ENCODE peak calls at places on chromosomes 16 and 17, in seven cellular contexts. G is ascending aorta; W is SK-N-SH; C is body of pancreas; Q is IMR-90; D is CD8-positive, alpha-beta T cell; R is endothelial cell of umbilical vein. A is an unnamed sample.

GRCh38 chr17:3575506-3575905 is 17.9 kb upstream of the TRPV3 start:
- DNase-seq in C (no peak), R (no peak), D (no peak), Q (peak), G (no peak), W (no peak), A (no peak)

GRCh38 chr17:62919388-62919787 is 46.6 kb upstream of the TANC2 start:
- DNase-seq in G (no peak), R (peak), W (no peak), C (no peak), Q (peak), D (no peak), A (no peak)

GRCh38 chr16:47523342-47524006 is 62.3 kb downstream of the PHKB start:
- DNase-seq in R (peak), G (no peak), D (no peak), W (no peak), Q (no peak), C (no peak), A (no peak)

GRCh38 chr17:81867123-81867951 is 3.8 kb downstream of the ARHGDIA start:
- DNase-seq in R (no peak), Q (peak), C (peak), D (peak), W (peak), G (no peak), A (no peak)

GRCh38 chr17:63688396-63689020 is 11.4 kb downstream of the LIMD2 start:
- DNase-seq in Q (no peak), R (no peak), C (no peak), G (no peak), D (no peak), W (no peak), A (no peak)

GRCh38 chr17:78176548-78177025 is 8.2 kb downstream of the SYNGR2 start:
- DNase-seq in W (peak), C (peak), R (peak), G (no peak), Q (peak), D (peak), A (no peak)

GRCh38 chr16:27330542-27330941 is 16.8 kb downstream of the IL4R start:
- DNase-seq in G (no peak), C (peak), R (peak), W (no peak), D (no peak), Q (peak), A (no peak)

GRCh38 chr17:64074704-64075484 is 54.5 kb upstream of the ICAM2 start:
- DNase-seq in C (peak), Q (peak), D (no peak), W (no peak), R (no peak), G (no peak), A (no peak)

GRCh38 chr17:32831627-32832243 is 45.2 kb downstream of the MYO1D start:
- DNase-seq in C (no peak), R (no peak), W (no peak), G (no peak), Q (no peak), D (no peak), A (no peak)

GRCh38 chr17:38739305-38739704 is 8.8 kb downstream of the PCGF2 start:
- DNase-seq in W (no peak), C (no peak), D (no peak), Q (no peak), R (no peak), G (no peak), A (no peak)

GRCh38 chr16:69019811-69020210 is 85.6 kb upstream of the HAS3 start:
- DNase-seq in Q (no peak), D (no peak), C (no peak), G (no peak), W (no peak), R (peak), A (no peak)

GRCh38 chr17:69597898-69598692 is 183.6 kb downstream of the MAP2K6 start:
- DNase-seq in D (no peak), W (no peak), G (no peak), C (no peak), R (peak), Q (peak), A (no peak)

GRCh38 chr16:68902376-68903345 is 59.3 kb downstream of the TANGO6 start:
- DNase-seq in G (no peak), C (peak), W (peak), R (peak), D (no peak), Q (peak), A (no peak)

GRCh38 chr17:19376799-19377198 is 1.5 kb upstream of the MAPK7 start:
- DNase-seq in R (no peak), G (no peak), Q (no peak), D (no peak), C (no peak), W (no peak), A (no peak)

GRCh38 chr16:3094289-3095027 is 4.6 kb downstream of the ZSCAN10 start:
- DNase-seq in D (no peak), C (peak), R (peak), Q (peak), G (no peak), W (peak), A (no peak)

GRCh38 chr17:42852351-42852750 is 1.4 kb downstream of the AOC3 start:
- DNase-seq in W (no peak), R (no peak), G (no peak), C (no peak), D (no peak), Q (no peak), A (no peak)

GRCh38 chr17:58534901-58535421 is 20.5 kb upstream of the MTMR4 start:
- DNase-seq in D (no peak), W (no peak), G (no peak), C (no peak), Q (peak), R (no peak), A (no peak)

GRCh38 chr16:19033761-19034160 is 33.7 kb upstream of the COQ7 start:
- DNase-seq in R (no peak), G (no peak), Q (no peak), C (no peak), W (no peak), D (no peak), A (no peak)

GRCh38 chr17:38873646-38874380 is 4.0 kb downstream of the LASP1 start:
- DNase-seq in C (no peak), W (no peak), Q (no peak), G (no peak), D (no peak), R (no peak), A (no peak)

DNA sequence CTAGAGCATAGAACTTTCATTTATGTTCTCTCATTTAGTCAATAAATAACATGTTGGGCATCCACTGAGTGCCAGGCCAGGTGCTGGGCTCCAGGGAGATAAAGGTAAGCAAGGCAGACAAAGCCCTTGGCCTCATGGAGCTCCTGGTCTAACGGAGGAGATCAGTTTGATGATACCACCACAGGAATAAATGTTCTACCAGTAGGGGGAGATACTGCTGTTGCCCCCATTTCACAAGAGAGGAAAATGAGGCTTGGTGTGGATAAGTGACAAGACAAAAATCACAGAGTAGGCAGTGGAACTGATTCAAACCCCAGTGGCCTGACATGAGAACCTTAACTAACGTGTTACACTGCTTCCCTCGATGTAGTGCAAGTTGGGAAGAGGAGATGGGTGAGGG is 80.4 kb upstream of the ERCC4 start:
- DNase-seq in C (no peak), D (no peak), Q (no peak), G (no peak), R (no peak), W (no peak), A (no peak)
- TF ChIP-seq CTCF in C (no peak), D (no peak), Q (no peak), G (no peak), R (no peak), W (peak), A (no peak)

GRCh38 chr17:61152898-61153297 is 246.7 kb upstream of the TBX2 start:
- DNase-seq in W (no peak), C (no peak), R (no peak), D (no peak), Q (no peak), G (no peak), A (no peak)
- H3K27ac ChIP-seq in W (no peak), C (no peak), R (no peak), D (no peak), Q (no peak), G (no peak), A (no peak)

DNA sequence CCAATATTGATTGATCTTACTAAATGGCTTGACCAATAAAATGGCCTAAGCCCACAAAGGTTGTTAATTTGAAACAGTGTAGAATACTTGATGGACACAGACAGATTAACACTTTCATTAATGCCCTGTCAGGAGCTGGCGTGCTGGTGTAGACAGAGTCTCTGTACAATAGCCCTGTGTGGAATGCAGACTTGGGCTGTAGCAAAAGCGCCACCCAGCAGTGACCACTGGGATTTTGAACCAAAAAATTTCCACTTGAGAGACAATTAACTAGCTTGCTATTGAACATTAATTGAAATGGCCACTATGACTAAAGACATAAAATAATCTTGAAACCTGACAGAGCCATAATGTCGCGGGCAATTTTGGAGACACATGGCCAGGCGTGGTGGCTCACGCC is 19.7 kb upstream of the GUCY2D start:
- DNase-seq in W (no peak), R (peak), D (no peak), C (no peak), G (no peak), Q (peak), A (no peak)
- TF ChIP-seq CTCF in W (peak), R (no peak), D (no peak), C (no peak), G (no peak), Q (peak), A (no peak)

DNA sequence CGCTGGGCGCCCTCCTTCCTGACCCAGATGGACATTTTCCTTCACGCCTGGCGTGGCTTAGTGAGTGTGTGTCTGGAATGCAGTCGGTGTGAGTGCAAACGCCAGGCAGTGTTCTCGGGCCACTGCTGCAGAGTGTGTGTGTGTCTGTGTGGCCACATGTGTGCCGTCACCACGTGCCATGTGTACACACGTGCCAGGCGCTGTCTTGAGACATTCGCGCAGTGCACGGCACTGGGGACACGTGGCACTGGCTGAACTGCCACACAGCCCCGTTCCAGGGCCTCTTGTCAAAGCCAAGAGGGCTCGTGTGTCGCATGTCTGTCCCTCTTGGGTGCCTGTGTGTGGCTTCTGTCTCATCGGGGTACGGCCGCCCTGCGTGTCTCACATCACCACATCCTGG is 28.8 kb downstream of the MAPK8IP3 start:
- DNase-seq in R (no peak), D (no peak), C (no peak), W (no peak), G (no peak), Q (no peak), A (no peak)
- H3K27ac ChIP-seq in R (no peak), D (no peak), C (no peak), W (no peak), G (no peak), Q (no peak), A (no peak)

GRCh38 chr17:45424769-45425124 is 7.9 kb downstream of the ARHGAP27 start:
- DNase-seq in Q (no peak), C (no peak), W (no peak), R (no peak), G (no peak), D (no peak), A (no peak)

GRCh38 chr17:45425984-45426413 is 6.7 kb downstream of the ARHGAP27 start:
- DNase-seq in W (no peak), R (no peak), D (no peak), C (no peak), Q (no peak), G (no peak), A (no peak)

GRCh38 chr17:45426561-45426960 is 6.1 kb downstream of the ARHGAP27 start:
- DNase-seq in W (no peak), G (no peak), R (no peak), D (no peak), C (no peak), Q (no peak), A (no peak)

GRCh38 chr17:45423936-45424335 is 8.7 kb downstream of the ARHGAP27 start:
- DNase-seq in R (no peak), G (no peak), D (no peak), Q (no peak), C (no peak), W (no peak), A (no peak)

GRCh38 chr17:45425125-45425983 is 7.3 kb downstream of the ARHGAP27 start:
- DNase-seq in D (no peak), R (no peak), C (peak), W (peak), G (no peak), Q (peak), A (no peak)
- TF ChIP-seq CTCF in D (no peak), R (no peak), C (peak), W (peak), G (no peak), Q (peak), A (no peak)

A was measured in vagina.